ENCODE peak calls at places on chromosomes 12 and 14, in four cellular contexts. W is IMR-90, D is H9, M is H1. U is an unnamed sample.

GRCh38 chr12:27493260-27493935 is 30.6 kb upstream of the PPFIBP1 start:
- DNase-seq in W (peak; percentile 2), D (no peak), M (no peak), U (peak; percentile 57)

GRCh38 chr14:32450919-32451675 is 122.0 kb downstream of the AKAP6 start:
- DNase-seq in M (no peak), W (no peak), D (no peak), U (no peak)

GRCh38 chr14:31030406-31030805 is 4.2 kb upstream of the STRN3 start:
- DNase-seq in D (no peak), M (no peak), W (no peak), U (peak; percentile 7)

GRCh38 chr12:110916295-110916875 is 4.0 kb downstream of the MYL2 start:
- DNase-seq in D (no peak), W (no peak), M (no peak), U (no peak)

GRCh38 chr12:13103391-13104033 is at the start of gene GSG1:
- DNase-seq in D (no peak), W (peak; percentile 44), M (no peak), U (no peak)

GRCh38 chr14:78752789-78753188 is 582.6 kb downstream of the NRXN3 start:
- DNase-seq in W (no peak), M (no peak), D (no peak), U (no peak)

GRCh38 chr14:91078095-91078737 is 17.8 kb upstream of the RPS6KA5 start:
- DNase-seq in W (no peak), M (no peak), D (no peak), U (no peak)

GRCh38 chr14:34619399-34619920 is 10.5 kb downstream of the SNX6 start:
- DNase-seq in W (no peak), D (no peak), M (no peak), U (no peak)

GRCh38 chr12:68886636-68887572 is 46.1 kb downstream of the CPM start:
- DNase-seq in M (no peak), W (no peak), D (no peak), U (no peak)

GRCh38 chr14:38469156-38469555 is 213.3 kb upstream of the CLEC14A start:
- DNase-seq in M (no peak), W (peak; percentile 74), D (no peak), U (no peak)

GRCh38 chr14:22752422-22752821 is 14.1 kb upstream of the OXA1L start:
- DNase-seq in M (no peak), W (no peak), D (no peak), U (peak; percentile 36)

GRCh38 chr14:30450620-30451019 is 108.3 kb upstream of the G2E3 start:
- DNase-seq in D (no peak), M (no peak), W (peak; percentile 2), U (no peak)

GRCh38 chr12:93358821-93359220 is 18.9 kb upstream of the NUDT4 start:
- DNase-seq in M (no peak), D (no peak), W (peak; percentile 25), U (no peak)

GRCh38 chr12:53071591-53072551 is 7.3 kb downstream of the SPRYD3 start:
- DNase-seq in D (peak; percentile 34), W (peak; percentile 33), M (no peak), U (peak; percentile 65)

DNA sequence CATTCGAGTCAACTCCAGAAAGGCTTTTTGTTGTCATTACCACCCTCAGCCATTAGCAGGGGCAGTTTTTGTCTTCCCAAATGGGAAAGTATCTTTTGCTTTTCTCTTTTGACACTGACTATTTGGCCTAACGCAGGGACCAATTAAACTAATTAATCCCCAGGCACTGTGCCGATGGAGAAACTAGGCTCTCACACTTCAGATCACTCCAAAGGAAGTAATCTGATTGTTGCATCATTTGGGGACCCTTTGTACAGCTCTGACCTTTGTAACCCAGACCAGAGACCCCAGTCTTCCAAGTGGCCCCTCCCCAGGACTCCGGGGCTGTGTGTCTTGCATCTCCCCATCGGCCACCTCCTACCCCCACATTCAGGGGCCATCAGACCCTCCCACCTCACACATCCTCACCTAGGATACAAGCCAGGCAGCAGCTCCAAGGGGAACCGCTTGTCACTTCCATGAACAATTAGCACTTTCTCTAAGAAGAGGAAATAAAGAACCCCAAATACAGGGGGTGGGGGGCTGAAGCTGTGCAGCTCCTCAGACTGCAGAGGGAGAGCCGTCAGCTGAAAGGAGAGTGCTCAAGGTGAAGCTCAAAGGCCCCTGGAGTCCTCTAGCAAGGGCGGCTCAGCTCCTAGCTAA is 64.4 kb upstream of the DIO3 start:
- DNase-seq in W (no peak), D (peak; percentile 16), M (no peak), U (peak; percentile 48)
- H3K56ac ChIP-seq in W (no peak overlapping the region), D (no peak overlapping the region), M (no peak overlapping the region), U (peak overlapping the region; percentile 71)

DNA sequence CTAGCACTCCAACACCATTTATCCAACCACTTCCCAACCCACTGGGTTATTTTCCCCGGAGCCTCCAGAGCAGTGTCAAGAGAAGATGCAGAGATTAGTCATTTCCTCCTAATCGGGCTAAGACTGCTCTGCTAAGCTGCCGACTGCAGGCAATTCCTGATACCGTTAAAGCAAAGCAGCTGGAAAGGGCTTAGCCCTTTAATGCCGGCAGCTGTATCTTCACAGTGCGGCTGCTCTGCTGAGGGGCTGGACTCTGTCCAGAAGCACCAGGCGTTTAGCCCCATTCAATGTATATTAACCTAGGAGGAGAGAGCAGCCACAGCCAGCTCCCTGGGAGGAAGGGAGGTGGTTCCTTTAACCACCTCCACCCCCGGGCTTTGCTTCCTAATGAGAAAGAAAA is 11.1 kb downstream of the AQP6 start:
- DNase-seq in M (no peak), D (no peak), W (peak; percentile 92), U (peak; percentile 82)
- H3K18ac ChIP-seq in M (no peak overlapping the region), D (no peak overlapping the region), W (peak overlapping the region; percentile 51), U (no peak overlapping the region)

DNA sequence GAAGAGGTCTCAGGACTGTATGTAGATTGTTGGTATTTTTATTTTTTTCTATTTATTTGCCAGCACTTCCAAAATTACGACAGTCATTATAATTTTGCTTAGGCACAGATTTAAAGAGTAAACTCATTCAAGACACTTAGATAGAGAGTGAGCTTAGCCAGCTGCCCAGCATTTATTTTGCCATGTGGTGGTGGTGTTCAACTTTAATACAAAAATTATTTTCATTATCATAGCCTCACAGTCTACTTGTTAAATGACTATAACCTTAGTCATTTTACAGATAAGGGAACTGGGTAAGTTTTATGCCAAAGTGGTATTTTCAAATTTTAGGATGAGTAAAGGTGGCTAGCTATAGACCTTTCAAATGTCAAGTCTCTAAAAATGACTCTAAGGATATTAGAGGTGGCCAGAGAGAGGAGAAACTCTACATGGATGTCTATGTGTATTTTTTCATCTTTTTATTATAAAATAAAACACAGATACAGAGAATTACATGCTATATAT is 66.7 kb downstream of the LRRC9 start:
- DNase-seq in W (no peak), D (no peak), M (no peak), U (no peak)
- H3K56ac ChIP-seq in W (no peak overlapping the region), D (no peak overlapping the region), M (no peak overlapping the region), U (no peak overlapping the region)

GRCh38 chr12:115451151-115451784 is 767.3 kb upstream of the TBX3 start:
- DNase-seq in W (no peak), M (no peak), D (no peak), U (peak; percentile 53)

GRCh38 chr12:115451785-115452736 is 768.1 kb upstream of the TBX3 start:
- DNase-seq in D (peak; percentile 77), M (peak; percentile 66), W (peak; percentile 10), U (peak; percentile 92)

GRCh38 chr12:115455268-115455681 is 771.3 kb upstream of the TBX3 start:
- DNase-seq in M (no peak), D (no peak), W (no peak), U (peak; percentile 79)

GRCh38 chr12:115450710-115451109 is 766.7 kb upstream of the TBX3 start:
- DNase-seq in W (no peak), M (no peak), D (peak; percentile 41), U (peak; percentile 25)

DNA sequence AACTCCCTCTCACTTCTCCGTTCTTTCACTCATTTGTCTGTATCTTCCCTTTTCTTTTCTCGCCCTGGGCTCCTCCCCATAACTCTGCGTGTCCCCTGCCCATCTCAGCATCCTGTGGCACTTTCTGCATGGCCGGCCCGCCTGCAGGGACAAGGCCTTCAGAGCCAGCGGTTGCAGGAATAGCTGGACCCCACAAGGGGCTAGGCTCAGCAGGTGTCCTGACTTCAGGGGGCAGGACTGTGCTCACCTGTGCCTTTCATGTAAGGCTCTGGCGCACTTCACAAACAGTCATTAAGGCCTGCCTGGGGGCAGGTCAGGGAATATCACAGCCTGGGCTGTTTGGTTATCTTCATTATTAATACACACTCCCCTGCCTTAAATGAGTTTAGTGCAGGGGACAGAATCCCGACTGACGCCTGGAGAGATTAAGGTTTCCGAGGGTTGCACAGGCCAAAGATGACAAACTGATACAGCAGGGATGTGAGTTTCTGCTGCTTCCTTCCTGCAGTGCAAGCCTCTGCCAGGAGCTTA is 768.8 kb upstream of the TBX3 start:
- DNase-seq in D (peak; percentile 63), M (peak; percentile 65), W (no peak), U (peak; percentile 52)
- H3K18ac ChIP-seq in D (no peak overlapping the region), M (no peak overlapping the region), W (no peak overlapping the region), U (no peak overlapping the region)

U was measured in mesendoderm.